ENCODE peak calls at places on chromosome 17, in four cellular contexts. One of them, this sample, is unnamed.
A peak's percentile ranks its signal among the peaks of the same experiment; 100 is the strongest.

GRCh38 chr17:69505740-69506139 is 91.2 kb downstream of the MAP2K6 start:
- DNase-seq in heart left ventricle: no peak
- DNase-seq in CD8-positive, alpha-beta memory T cell: no peak
- DNase-seq in right lobe of liver: no peak
- DNase-seq in this sample: no peak

GRCh38 chr17:16250635-16251034 is 33.6 kb downstream of the PIGL start:
- DNase-seq in heart left ventricle: no peak
- DNase-seq in CD8-positive, alpha-beta memory T cell: no peak
- DNase-seq in right lobe of liver: no peak
- DNase-seq in this sample: no peak

GRCh38 chr17:16980813-16981731 is 9.2 kb upstream of the TNFRSF13B start:
- DNase-seq in heart left ventricle: no peak
- DNase-seq in CD8-positive, alpha-beta memory T cell: no peak
- DNase-seq in right lobe of liver: no peak
- DNase-seq in this sample: no peak

GRCh38 chr17:918102-918740 is 61.4 kb downstream of the NXN start:
- DNase-seq in heart left ventricle: no peak
- DNase-seq in CD8-positive, alpha-beta memory T cell: no peak
- DNase-seq in right lobe of liver: no peak
- DNase-seq in this sample: peak; percentile 52

GRCh38 chr17:56943505-56944125 is 17.2 kb downstream of the COIL start:
- DNase-seq in heart left ventricle: no peak
- DNase-seq in CD8-positive, alpha-beta memory T cell: no peak
- DNase-seq in right lobe of liver: no peak
- DNase-seq in this sample: no peak

GRCh38 chr17:8881606-8882005 is 14.1 kb upstream of the PIK3R6 start:
- DNase-seq in heart left ventricle: no peak
- DNase-seq in CD8-positive, alpha-beta memory T cell: no peak
- DNase-seq in right lobe of liver: no peak
- DNase-seq in this sample: no peak

GRCh38 chr17:49132699-49133364 is at the start of gene B4GALNT2:
- DNase-seq in heart left ventricle: no peak
- DNase-seq in CD8-positive, alpha-beta memory T cell: no peak
- DNase-seq in right lobe of liver: peak; percentile 53
- DNase-seq in this sample: peak; percentile 12

GRCh38 chr17:61580502-61580901 is 10.5 kb downstream of the NACA2 start:
- DNase-seq in heart left ventricle: no peak
- DNase-seq in CD8-positive, alpha-beta memory T cell: no peak
- DNase-seq in right lobe of liver: no peak
- DNase-seq in this sample: no peak

GRCh38 chr17:63792055-63792729 is 18.2 kb downstream of the DDX42 start:
- DNase-seq in heart left ventricle: no peak
- DNase-seq in CD8-positive, alpha-beta memory T cell: no peak
- DNase-seq in right lobe of liver: no peak
- DNase-seq in this sample: no peak

GRCh38 chr17:14068542-14069250 is 608 bp upstream of the COX10 start:
- DNase-seq in heart left ventricle: no peak
- DNase-seq in CD8-positive, alpha-beta memory T cell: no peak
- DNase-seq in right lobe of liver: no peak
- DNase-seq in this sample: no peak

GRCh38 chr17:14067347-14067746 is 2.0 kb upstream of the COX10 start:
- DNase-seq in heart left ventricle: no peak
- DNase-seq in CD8-positive, alpha-beta memory T cell: no peak
- DNase-seq in right lobe of liver: no peak
- DNase-seq in this sample: no peak

GRCh38 chr17:14069251-14069981 is at the start of gene COX10:
- DNase-seq in heart left ventricle: peak; percentile 88
- DNase-seq in CD8-positive, alpha-beta memory T cell: peak; percentile 77
- DNase-seq in right lobe of liver: peak; percentile 94
- DNase-seq in this sample: peak; percentile 94

DNA sequence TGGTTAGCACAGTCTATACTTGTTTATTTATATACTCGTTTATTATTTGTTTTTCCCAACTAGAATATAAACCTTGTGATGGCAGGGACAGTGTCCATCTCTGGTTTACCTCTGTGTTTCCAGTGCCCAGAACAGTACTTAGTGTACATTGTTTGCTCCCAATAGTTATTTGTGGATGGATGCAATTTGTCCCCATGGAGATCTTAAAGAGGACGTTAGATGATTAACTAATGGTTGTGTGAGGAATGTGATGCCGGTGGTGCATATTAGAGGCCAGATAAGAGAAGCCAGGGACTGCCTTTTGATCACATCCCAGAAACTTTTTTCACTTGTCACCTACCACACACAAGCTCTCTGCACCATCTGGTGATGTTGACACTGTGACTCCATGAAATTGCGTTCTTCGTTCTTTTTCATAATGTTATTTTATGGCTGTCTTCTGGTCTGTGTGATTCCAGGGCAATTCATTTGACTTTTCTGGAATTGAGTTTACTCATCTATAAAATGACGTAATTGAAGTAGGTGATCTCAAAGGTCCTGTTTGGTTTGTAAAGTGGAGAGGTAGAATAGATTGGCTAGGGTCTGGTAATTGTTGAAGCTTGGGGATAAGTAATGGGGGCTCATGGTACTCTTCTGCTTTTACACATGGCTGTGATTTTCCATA is 1.2 kb downstream of the COX10 start:
- DNase-seq in heart left ventricle: no peak
- DNase-seq in CD8-positive, alpha-beta memory T cell: no peak
- DNase-seq in right lobe of liver: no peak
- DNase-seq in this sample: no peak
- H3K4me3 ChIP-seq in heart left ventricle: peak overlapping the region; percentile 82
- H3K4me3 ChIP-seq in CD8-positive, alpha-beta memory T cell: peak overlapping the region; percentile 100
- H3K4me3 ChIP-seq in right lobe of liver: peak overlapping the region; percentile 100
- H3K4me3 ChIP-seq in this sample: peak overlapping the region; percentile 80

DNA sequence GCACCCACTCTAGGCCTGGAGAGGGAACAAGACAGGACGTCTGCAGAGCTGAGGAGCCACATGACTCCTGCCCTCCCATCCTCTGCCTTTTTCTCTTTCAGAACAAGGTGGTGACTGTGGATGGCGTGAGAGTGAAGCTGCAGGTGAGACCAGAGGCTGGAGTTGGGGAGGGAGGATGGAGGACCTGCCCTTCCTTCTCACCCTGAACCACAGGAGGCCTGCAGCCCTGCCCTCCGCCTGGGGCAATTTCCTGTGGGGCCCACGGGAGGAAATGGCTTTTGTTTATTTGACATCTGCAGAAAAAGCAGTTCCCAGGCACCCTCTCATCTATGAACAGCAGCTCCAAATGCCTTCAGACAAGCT is 5.1 kb downstream of the RAB37 start:
- DNase-seq in heart left ventricle: no peak
- DNase-seq in CD8-positive, alpha-beta memory T cell: peak; percentile 33
- DNase-seq in right lobe of liver: peak; percentile 68
- DNase-seq in this sample: no peak
- H3K4me1 ChIP-seq in heart left ventricle: peaks cover 16% of the 10 kb centered on the region
- H3K4me1 ChIP-seq in CD8-positive, alpha-beta memory T cell: peaks cover 95% of the 10 kb centered on the region
- H3K4me1 ChIP-seq in right lobe of liver: no peaks in the 10 kb centered on the region
- H3K4me1 ChIP-seq in this sample: no peaks in the 10 kb centered on the region

GRCh38 chr17:27082775-27083154 is 211.1 kb upstream of the WSB1 start:
- DNase-seq in heart left ventricle: no peak
- DNase-seq in CD8-positive, alpha-beta memory T cell: no peak
- DNase-seq in right lobe of liver: no peak
- DNase-seq in this sample: no peak

GRCh38 chr17:27082023-27082774 is 211.7 kb upstream of the WSB1 start:
- DNase-seq in heart left ventricle: no peak
- DNase-seq in CD8-positive, alpha-beta memory T cell: no peak
- DNase-seq in right lobe of liver: no peak
- DNase-seq in this sample: no peak

GRCh38 chr17:27083408-27084185 is 210.3 kb upstream of the WSB1 start:
- DNase-seq in heart left ventricle: no peak
- DNase-seq in CD8-positive, alpha-beta memory T cell: no peak
- DNase-seq in right lobe of liver: no peak
- DNase-seq in this sample: no peak

GRCh38 chr17:27079660-27080059 is 214.3 kb upstream of the WSB1 start:
- DNase-seq in heart left ventricle: no peak
- DNase-seq in CD8-positive, alpha-beta memory T cell: no peak
- DNase-seq in right lobe of liver: no peak
- DNase-seq in this sample: no peak

DNA sequence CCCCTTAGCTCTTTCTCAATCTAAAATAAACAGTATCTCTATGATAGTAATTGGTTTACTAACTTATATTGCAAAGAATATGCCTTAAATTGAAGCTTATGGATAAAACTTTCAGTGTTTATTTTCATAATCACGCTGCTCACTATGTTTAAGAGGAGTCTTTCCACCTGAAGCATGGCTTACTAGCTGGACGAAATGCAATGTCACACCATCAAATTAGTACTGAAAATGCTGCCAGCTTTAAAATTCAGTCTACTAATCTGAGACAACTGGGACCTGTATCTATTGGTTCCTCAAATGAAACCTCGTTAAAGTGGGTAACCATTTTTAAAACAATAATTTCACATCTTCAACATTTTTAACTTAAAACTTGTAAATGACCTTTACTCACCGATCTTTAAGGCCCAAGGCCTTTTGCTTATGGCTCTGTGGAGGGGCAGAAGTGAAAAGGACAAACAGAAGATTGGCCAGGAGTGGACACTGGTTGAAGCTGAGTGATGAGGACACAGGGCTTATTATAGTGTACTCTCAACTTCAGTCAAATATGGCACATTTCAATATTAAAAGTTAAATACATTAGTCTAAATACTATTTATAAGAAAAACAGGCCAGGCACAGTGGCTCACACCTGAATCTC is 212.8 kb upstream of the WSB1 start:
- DNase-seq in heart left ventricle: no peak
- DNase-seq in CD8-positive, alpha-beta memory T cell: no peak
- DNase-seq in right lobe of liver: no peak
- DNase-seq in this sample: no peak
- H3K9me3 ChIP-seq in heart left ventricle: no peaks in the 10 kb centered on the region
- H3K9me3 ChIP-seq in CD8-positive, alpha-beta memory T cell: no peaks in the 10 kb centered on the region
- H3K9me3 ChIP-seq in right lobe of liver: no peaks in the 10 kb centered on the region
- H3K9me3 ChIP-seq in this sample: no peaks in the 10 kb centered on the region

DNA sequence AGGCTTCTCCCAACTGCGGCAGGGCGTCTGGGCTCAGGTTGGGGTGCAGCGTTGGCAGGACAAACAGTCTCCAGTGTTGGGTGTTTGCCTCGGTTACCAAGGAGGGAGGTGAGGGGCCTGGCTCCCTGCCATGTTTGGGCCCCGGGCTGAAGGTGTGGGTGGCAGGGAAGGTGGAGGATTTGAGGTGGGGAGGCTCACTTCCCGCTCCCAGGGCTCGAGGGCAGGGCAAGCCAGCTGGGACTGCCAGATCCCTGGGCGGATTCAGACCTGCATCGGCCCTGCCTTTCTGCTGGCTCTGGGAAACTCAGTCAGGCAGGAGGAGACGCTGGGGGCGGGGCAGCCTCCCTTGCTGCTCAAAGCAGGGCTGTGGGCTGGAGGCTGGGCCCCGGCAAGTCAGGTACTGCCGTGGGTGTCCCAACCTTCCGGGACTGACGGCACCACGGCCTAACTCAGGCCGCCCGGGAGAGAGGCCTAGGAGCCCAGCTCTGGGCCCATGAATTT is 31.3 kb upstream of the KRT17 start:
- DNase-seq in heart left ventricle: no peak
- DNase-seq in CD8-positive, alpha-beta memory T cell: no peak
- DNase-seq in right lobe of liver: no peak
- DNase-seq in this sample: no peak
- H3K4me3 ChIP-seq in heart left ventricle: no peak overlapping the region
- H3K4me3 ChIP-seq in CD8-positive, alpha-beta memory T cell: no peak overlapping the region
- H3K4me3 ChIP-seq in right lobe of liver: no peak overlapping the region
- H3K4me3 ChIP-seq in this sample: no peak overlapping the region

GRCh38 chr17:82004485-82005455 is 17.9 kb downstream of the CENPX start:
- DNase-seq in heart left ventricle: no peak
- DNase-seq in CD8-positive, alpha-beta memory T cell: no peak
- DNase-seq in right lobe of liver: no peak
- DNase-seq in this sample: no peak
- H3K4me1 ChIP-seq in heart left ventricle: peaks cover 18% of the 10 kb centered on the region
- H3K4me1 ChIP-seq in CD8-positive, alpha-beta memory T cell: no peaks in the 10 kb centered on the region
- H3K4me1 ChIP-seq in right lobe of liver: no peaks in the 10 kb centered on the region
- H3K4me1 ChIP-seq in this sample: no peaks in the 10 kb centered on the region

DNA sequence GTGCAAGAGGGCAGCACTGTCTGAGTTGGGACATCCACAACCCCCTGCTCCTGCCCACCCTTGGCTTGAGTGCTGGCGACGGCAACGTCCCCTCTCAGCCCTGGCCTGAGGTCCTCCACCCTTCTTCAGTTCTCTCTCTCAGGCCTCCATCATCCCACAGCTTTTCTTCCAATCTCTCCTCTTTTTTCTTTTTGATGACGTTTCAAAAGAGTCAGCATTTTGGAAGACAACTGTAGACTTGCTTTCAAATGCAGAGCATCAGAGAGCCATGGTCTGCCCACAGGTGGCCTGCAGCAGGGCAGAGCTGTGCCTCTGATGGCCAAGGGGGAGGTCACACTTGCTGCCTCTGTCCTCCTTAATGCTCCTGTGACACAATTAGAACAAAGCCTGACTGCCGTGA is 775.4 kb downstream of the KCNJ18 start:
- DNase-seq in heart left ventricle: no peak
- DNase-seq in CD8-positive, alpha-beta memory T cell: no peak
- DNase-seq in right lobe of liver: no peak
- DNase-seq in this sample: no peak
- H3K9me3 ChIP-seq in heart left ventricle: no peaks in the 10 kb centered on the region
- H3K9me3 ChIP-seq in CD8-positive, alpha-beta memory T cell: no peaks in the 10 kb centered on the region
- H3K9me3 ChIP-seq in right lobe of liver: no peaks in the 10 kb centered on the region
- H3K9me3 ChIP-seq in this sample: no peaks in the 10 kb centered on the region

This sample was measured in right cardiac atrium.